ENCODE peak calls at places on chromosomes 11 and 22, in five cellular contexts. X is mucosa of descending colon, W is fibroblast of the aortic adventitia, D is left ventricle myocardium inferior, Q is fibroblast of lung. Z is an unnamed sample.

GRCh38 chr22:19110064-19110458 is 12.2 kb downstream of the DGCR2 start:
- DNase-seq in X (no peak), W (no peak), D (no peak), Q (no peak), Z (no peak)

GRCh38 chr22:36659762-36660509 is 43.6 kb downstream of the CACNG2 start:
- DNase-seq in X (peak), W (peak), D (peak), Q (peak), Z (peak)

GRCh38 chr11:111586305-111586915 is 15.8 kb upstream of the SIK2 start:
- DNase-seq in X (peak), W (peak), D (no peak), Q (peak), Z (no peak)

GRCh38 chr22:38461057-38461413 is 6.0 kb upstream of the KCNJ4 start:
- DNase-seq in X (no peak), W (no peak), D (no peak), Q (no peak), Z (no peak)

GRCh38 chr22:19615001-19615461 is 90.8 kb upstream of the CLDN5 start:
- DNase-seq in X (no peak), W (no peak), D (no peak), Q (no peak), Z (no peak)

GRCh38 chr22:30241576-30242371 is 4.8 kb downstream of the LIF start:
- DNase-seq in X (no peak), W (peak), D (no peak), Q (peak), Z (no peak)

GRCh38 chr11:125123947-125124633 is 12.7 kb upstream of the TMEM218 start:
- DNase-seq in X (peak), W (peak), D (peak), Q (peak), Z (no peak)

GRCh38 chr11:8593935-8594909 is at the start of gene STK33:
- DNase-seq in X (peak), W (no peak), D (peak), Q (peak), Z (no peak)

GRCh38 chr11:71078482-71078881 is 173.9 kb downstream of the SHANK2 start:
- DNase-seq in X (no peak), W (no peak), D (no peak), Q (no peak), Z (no peak)

GRCh38 chr11:1236316-1237127 is 13.7 kb downstream of the MUC5B start:
- DNase-seq in X (peak), W (no peak), D (no peak), Q (no peak), Z (no peak)

GRCh38 chr11:110297082-110297725 is 790 bp upstream of the RDX start:
- DNase-seq in X (no peak), W (peak), D (no peak), Q (peak), Z (no peak)

GRCh38 chr11:66643745-66644437 is 5.4 kb downstream of the RBM4 start:
- DNase-seq in X (no peak), W (no peak), D (no peak), Q (no peak), Z (no peak)

GRCh38 chr11:10042699-10043098 is 251.3 kb downstream of the SBF2 start:
- DNase-seq in X (no peak), W (no peak), D (no peak), Q (peak), Z (no peak)

GRCh38 chr11:10044618-10045017 is 249.4 kb downstream of the SBF2 start:
- DNase-seq in X (no peak), W (no peak), D (no peak), Q (peak), Z (no peak)

GRCh38 chr11:10041803-10042202 is 252.2 kb downstream of the SBF2 start:
- DNase-seq in X (no peak), W (no peak), D (no peak), Q (no peak), Z (no peak)

GRCh38 chr11:10038916-10039315 is 255.1 kb downstream of the SBF2 start:
- DNase-seq in X (no peak), W (peak), D (no peak), Q (peak), Z (no peak)

GRCh38 chr11:10041337-10041736 is 252.7 kb downstream of the SBF2 start:
- DNase-seq in X (no peak), W (no peak), D (no peak), Q (no peak), Z (no peak)
- H3K4me3 ChIP-seq in X (no peak), W (no peak), D (no peak), Q (no peak), Z (no peak)

DNA sequence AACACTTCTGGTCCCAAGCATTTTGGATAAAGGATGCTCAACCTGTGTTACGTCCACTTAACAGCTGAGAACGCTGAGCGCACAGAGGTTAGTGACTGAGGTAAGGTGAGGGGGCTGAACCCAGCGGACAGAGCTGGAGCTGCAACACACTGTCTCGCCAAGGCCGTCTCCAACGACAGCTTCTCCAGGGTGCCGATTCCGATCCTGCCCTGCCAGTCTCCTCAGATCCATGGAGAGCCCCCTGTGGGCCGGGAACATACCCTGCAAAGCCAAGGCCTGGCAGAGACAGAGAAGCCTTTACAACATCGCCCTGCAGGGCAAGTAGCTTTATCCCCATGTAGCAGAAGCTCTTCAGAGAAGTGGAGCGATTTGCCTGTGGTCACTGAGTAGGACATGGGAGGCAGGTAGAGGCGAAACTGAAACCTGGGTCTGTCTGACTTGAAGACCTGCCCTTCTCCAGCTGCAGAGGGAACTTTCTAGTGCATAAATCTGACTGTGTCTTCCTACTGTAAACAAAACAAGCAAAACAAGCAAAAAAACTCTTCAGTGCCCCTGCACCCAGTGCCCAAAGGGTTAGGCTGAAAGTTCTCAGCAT is 72.8 kb downstream of the SCUBE1 start:
- DNase-seq in X (peak), W (no peak), D (no peak), Q (no peak), Z (no peak)
- TF ChIP-seq CTCF in X (no peak), W (peak), D (no peak), Q (peak), Z (no peak)

GRCh38 chr11:32088117-32088941 is 2.5 kb upstream of the RCN1 start:
- DNase-seq in X (peak), W (peak), D (peak), Q (peak), Z (peak)

GRCh38 chr11:32094931-32095330 is 4.1 kb downstream of the RCN1 start:
- DNase-seq in X (no peak), W (peak), D (no peak), Q (peak), Z (no peak)

GRCh38 chr11:32092581-32093170 is 1.8 kb downstream of the RCN1 start:
- DNase-seq in X (no peak), W (no peak), D (no peak), Q (no peak), Z (no peak)

GRCh38 chr11:32087602-32088001 is 3.3 kb upstream of the RCN1 start:
- DNase-seq in X (no peak), W (peak), D (no peak), Q (peak), Z (no peak)

GRCh38 chr11:32090774-32091370 is at the start of gene RCN1:
- DNase-seq in X (peak), W (peak), D (peak), Q (peak), Z (no peak)
- H3K4me3 ChIP-seq in X (peak), W (peak), D (peak), Q (peak), Z (peak)

GRCh38 chr11:15145635-15146034 is 30.9 kb downstream of the INSC start:
- DNase-seq in X (peak), W (no peak), D (no peak), Q (no peak), Z (no peak)
- TF ChIP-seq CTCF in X (no peak), W (no peak), D (no peak), Q (no peak), Z (no peak)

Z was measured in AG04449.